ENCODE peak calls at places on chromosomes 7 and 10, in ten cellular contexts. One of them, this sample, is unnamed.

GRCh38 chr7:91465595-91466061 is 201.4 kb downstream of the FZD1 start:
- DNase-seq in hypothalamus: no peak
- DNase-seq in AML-193: no peak
- DNase-seq in T-helper 2 cell: no peak
- DNase-seq in nephron progenitor cell: no peak
- DNase-seq in left cardiac atrium: no peak
- DNase-seq in endothelial cell: no peak
- DNase-seq in B cell: no peak
- DNase-seq in mesothelial cell of epicardium: no peak
- DNase-seq in NCI-H460: no peak
- DNase-seq in this sample: no peak

GRCh38 chr7:121798076-121798475 is 74.9 kb upstream of the PTPRZ1 start:
- DNase-seq in mesothelial cell of epicardium: no peak
- DNase-seq in AML-193: no peak
- DNase-seq in T-helper 2 cell: no peak
- DNase-seq in B cell: no peak
- DNase-seq in NCI-H460: no peak
- DNase-seq in endothelial cell: no peak
- DNase-seq in left cardiac atrium: no peak
- DNase-seq in nephron progenitor cell: no peak
- DNase-seq in hypothalamus: peak
- DNase-seq in this sample: no peak

GRCh38 chr7:94182066-94182465 is 177.9 kb upstream of the BET1 start:
- DNase-seq in left cardiac atrium: no peak
- DNase-seq in B cell: no peak
- DNase-seq in AML-193: no peak
- DNase-seq in hypothalamus: no peak
- DNase-seq in mesothelial cell of epicardium: no peak
- DNase-seq in nephron progenitor cell: no peak
- DNase-seq in endothelial cell: no peak
- DNase-seq in T-helper 2 cell: no peak
- DNase-seq in NCI-H460: peak
- DNase-seq in this sample: no peak

GRCh38 chr7:6576024-6576866 is 1.0 kb upstream of the ZDHHC4 start:
- DNase-seq in nephron progenitor cell: no peak
- DNase-seq in endothelial cell: no peak
- DNase-seq in left cardiac atrium: peak
- DNase-seq in B cell: no peak
- DNase-seq in NCI-H460: no peak
- DNase-seq in T-helper 2 cell: no peak
- DNase-seq in AML-193: no peak
- DNase-seq in mesothelial cell of epicardium: no peak
- DNase-seq in hypothalamus: no peak
- DNase-seq in this sample: no peak

GRCh38 chr7:125611582-125611981 is 682.0 kb upstream of the POT1 start:
- DNase-seq in B cell: no peak
- DNase-seq in mesothelial cell of epicardium: no peak
- DNase-seq in NCI-H460: no peak
- DNase-seq in hypothalamus: no peak
- DNase-seq in left cardiac atrium: no peak
- DNase-seq in AML-193: no peak
- DNase-seq in T-helper 2 cell: no peak
- DNase-seq in nephron progenitor cell: no peak
- DNase-seq in endothelial cell: no peak
- DNase-seq in this sample: no peak

GRCh38 chr7:55056577-55057480 is 38.0 kb downstream of the EGFR start:
- DNase-seq in T-helper 2 cell: no peak
- DNase-seq in left cardiac atrium: no peak
- DNase-seq in AML-193: no peak
- DNase-seq in endothelial cell: no peak
- DNase-seq in nephron progenitor cell: no peak
- DNase-seq in hypothalamus: no peak
- DNase-seq in B cell: no peak
- DNase-seq in NCI-H460: peak
- DNase-seq in mesothelial cell of epicardium: no peak
- DNase-seq in this sample: no peak

GRCh38 chr10:71401969-71402368 is 5.2 kb downstream of the CDH23 start:
- DNase-seq in T-helper 2 cell: no peak
- DNase-seq in AML-193: no peak
- DNase-seq in endothelial cell: no peak
- DNase-seq in mesothelial cell of epicardium: peak
- DNase-seq in NCI-H460: no peak
- DNase-seq in B cell: no peak
- DNase-seq in left cardiac atrium: no peak
- DNase-seq in hypothalamus: no peak
- DNase-seq in nephron progenitor cell: no peak
- DNase-seq in this sample: no peak

GRCh38 chr7:116565981-116566380 is 41.1 kb downstream of the CAV1 start:
- DNase-seq in hypothalamus: no peak
- DNase-seq in NCI-H460: no peak
- DNase-seq in AML-193: no peak
- DNase-seq in endothelial cell: no peak
- DNase-seq in left cardiac atrium: no peak
- DNase-seq in T-helper 2 cell: no peak
- DNase-seq in mesothelial cell of epicardium: no peak
- DNase-seq in nephron progenitor cell: no peak
- DNase-seq in B cell: no peak
- DNase-seq in this sample: no peak

GRCh38 chr7:27423290-27423689 is 180.7 kb downstream of the EVX1 start:
- DNase-seq in mesothelial cell of epicardium: no peak
- DNase-seq in NCI-H460: no peak
- DNase-seq in AML-193: no peak
- DNase-seq in left cardiac atrium: no peak
- DNase-seq in endothelial cell: no peak
- DNase-seq in B cell: no peak
- DNase-seq in T-helper 2 cell: no peak
- DNase-seq in nephron progenitor cell: no peak
- DNase-seq in hypothalamus: no peak
- DNase-seq in this sample: no peak